ENCODE peak calls at places on chromosome 2, in eight cellular contexts. K, Z, E, O, B, J, X and I are unnamed samples.

GRCh38 chr2:129334696-129335095 is 644.8 kb upstream of the RAB6C start:
- DNase-seq in K (no peak), Z (peak; percentile 64), E (no peak), O (no peak), B (no peak), J (no peak), X (no peak), I (no peak)

GRCh38 chr2:29518988-29519925 is 402.1 kb downstream of the ALK start:
- DNase-seq in K (peak; percentile 89), Z (no peak), E (peak; percentile 65), O (peak; percentile 59), B (no peak), J (no peak), X (no peak), I (no peak)

GRCh38 chr2:207434903-207435302 is 94.9 kb upstream of the CREB1 start:
- DNase-seq in K (no peak), Z (no peak), E (no peak), O (no peak), B (no peak), J (no peak), X (no peak), I (no peak)

GRCh38 chr2:241617431-241618154 is 19.4 kb downstream of the THAP4 start:
- DNase-seq in K (no peak), Z (peak; percentile 71), E (no peak), O (no peak), B (no peak), J (no peak), X (peak; percentile 71), I (no peak)

GRCh38 chr2:216064014-216064630 is 17.5 kb downstream of the PECR start:
- DNase-seq in K (no peak), Z (no peak), E (no peak), O (no peak), B (no peak), J (no peak), X (no peak), I (no peak)

GRCh38 chr2:85133751-85134254 is 611 bp downstream of the TCF7L1 start:
- DNase-seq in K (no peak), Z (peak; percentile 61), E (peak; percentile 15), O (peak; percentile 50), B (peak; percentile 70), J (peak; percentile 33), X (peak; percentile 73), I (peak; percentile 57)

GRCh38 chr2:105111365-105112150 is 73.7 kb downstream of the MRPS9 start:
- DNase-seq in K (no peak), Z (no peak), E (no peak), O (no peak), B (no peak), J (no peak), X (no peak), I (no peak)

GRCh38 chr2:98514096-98514639 is 69.5 kb downstream of the INPP4A start:
- DNase-seq in K (no peak), Z (no peak), E (no peak), O (no peak), B (no peak), J (no peak), X (no peak), I (no peak)

GRCh38 chr2:24613154-24613814 is 122.2 kb downstream of the NCOA1 start:
- DNase-seq in K (no peak), Z (no peak), E (peak; percentile 75), O (no peak), B (no peak), J (no peak), X (peak; percentile 44), I (no peak)

GRCh38 chr2:14492920-14493503 is 139.5 kb upstream of the LRATD1 start:
- DNase-seq in K (peak; percentile 19), Z (no peak), E (peak; percentile 94), O (no peak), B (no peak), J (no peak), X (no peak), I (peak; percentile 87)

GRCh38 chr2:44932079-44932478 is 9.4 kb upstream of the SIX3 start:
- DNase-seq in K (no peak), Z (no peak), E (no peak), O (no peak), B (no peak), J (no peak), X (no peak), I (no peak)

GRCh38 chr2:235747868-235748144 is 254.0 kb downstream of the AGAP1 start:
- DNase-seq in K (no peak), Z (no peak), E (no peak), O (no peak), B (no peak), J (no peak), X (no peak), I (peak; percentile 87)

GRCh38 chr2:55620123-55620779 is 2.8 kb upstream of the PPP4R3B start:
- DNase-seq in K (no peak), Z (no peak), E (no peak), O (no peak), B (no peak), J (no peak), X (peak; percentile 23), I (no peak)
- TF ChIP-seq CTCF in K (peak; percentile 61), Z (no peak), E (peak; percentile 72), O (no peak), B (no peak), J (no peak), X (peak; percentile 47), I (peak; percentile 9)

GRCh38 chr2:187971893-187972292 is 319.8 kb upstream of the GULP1 start:
- DNase-seq in K (no peak), Z (no peak), E (no peak), O (no peak), B (no peak), J (no peak), X (no peak), I (no peak)
- TF ChIP-seq CTCF in K (peak; percentile 36), Z (no peak), E (peak; percentile 26), O (no peak), B (no peak), J (no peak), X (no peak), I (no peak)

DNA sequence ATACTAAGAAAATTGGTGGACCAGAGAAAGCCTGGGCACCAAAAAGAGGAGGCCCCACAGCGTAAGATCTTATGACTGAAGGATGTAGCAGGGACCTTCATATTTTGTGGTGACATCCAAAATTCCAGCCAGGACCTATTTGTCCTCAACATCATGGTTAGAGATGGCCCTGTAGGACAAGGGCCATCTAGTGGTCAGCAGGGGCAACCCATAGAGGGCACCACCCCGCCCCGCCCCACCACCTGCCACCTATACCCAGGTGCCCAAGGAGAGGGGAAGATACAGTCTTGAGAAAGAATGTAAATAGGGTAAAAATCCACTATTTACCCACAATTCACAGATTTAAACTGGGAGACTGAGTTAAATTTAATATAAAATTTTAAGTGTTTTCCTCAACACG is 59.6 kb upstream of the TMEM163 start:
- DNase-seq in K (no peak), Z (no peak), E (no peak), O (no peak), B (no peak), J (peak; percentile 30), X (no peak), I (no peak)
- TF ChIP-seq CTCF in K (peak; percentile 74), Z (no peak), E (peak; percentile 71), O (no peak), B (no peak), J (no peak), X (peak; percentile 20), I (no peak)

DNA sequence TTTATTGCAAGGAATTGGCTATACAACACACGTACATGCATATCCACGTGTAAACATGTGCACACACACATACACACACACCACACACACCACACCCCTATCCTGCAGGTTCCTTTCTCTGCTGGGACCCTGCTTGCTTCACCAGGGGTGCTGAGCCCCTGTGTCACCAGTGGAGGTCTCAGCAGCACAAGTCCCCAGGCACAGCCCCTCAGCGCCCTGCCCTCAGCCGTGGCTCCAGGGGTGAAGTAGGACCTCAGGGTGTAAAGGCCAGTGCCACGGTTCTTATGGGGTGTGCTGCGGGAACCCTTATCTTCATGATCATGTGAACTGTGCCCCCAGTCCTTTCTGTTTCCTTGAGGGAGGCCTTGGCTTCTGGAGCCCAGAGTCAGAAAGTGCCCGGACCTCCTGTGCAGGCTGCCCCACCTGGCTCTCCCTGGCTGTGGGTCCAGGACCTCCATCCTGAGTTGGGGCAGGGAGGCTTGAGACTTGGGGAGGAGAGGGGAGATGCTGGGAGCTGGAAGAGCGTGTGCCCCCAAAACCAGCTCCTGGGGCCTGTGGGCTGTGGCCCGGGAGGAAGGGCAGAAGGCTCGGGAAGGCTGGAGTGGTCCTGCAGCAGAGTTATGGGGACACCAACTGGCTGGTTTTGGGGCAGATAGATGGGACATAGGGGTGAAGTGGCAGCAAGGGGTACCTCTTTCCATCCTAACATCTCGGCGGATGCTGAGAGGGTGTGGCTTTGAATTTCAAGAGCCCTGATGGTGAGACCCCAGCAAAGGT is 20.3 kb upstream of the KLF11 start:
- DNase-seq in K (no peak), Z (peak; percentile 8), E (no peak), O (no peak), B (no peak), J (no peak), X (no peak), I (no peak)
- TF ChIP-seq CTCF in K (peak; percentile 16), Z (no peak), E (peak; percentile 36), O (no peak), B (no peak), J (no peak), X (no peak), I (no peak)

GRCh38 chr2:55063713-55064323 is 13.6 kb upstream of the RTN4 start:
- DNase-seq in K (no peak), Z (no peak), E (no peak), O (no peak), B (no peak), J (no peak), X (no peak), I (no peak)
- TF ChIP-seq CTCF in K (peak; percentile 18), Z (no peak), E (peak; percentile 36), O (peak; percentile 2), B (no peak), J (no peak), X (no peak), I (no peak)

GRCh38 chr2:59754336-59754735 is 799.1 kb downstream of the BCL11A start:
- DNase-seq in K (no peak), Z (no peak), E (no peak), O (no peak), B (no peak), J (no peak), X (no peak), I (no peak)
- TF ChIP-seq CTCF in K (peak; percentile 27), Z (no peak), E (no peak), O (no peak), B (no peak), J (no peak), X (no peak), I (no peak)

GRCh38 chr2:162938387-162938786 is 99.8 kb upstream of the KCNH7 start:
- DNase-seq in K (no peak), Z (no peak), E (no peak), O (no peak), B (no peak), J (no peak), X (no peak), I (no peak)
- TF ChIP-seq CTCF in K (no peak), Z (no peak), E (no peak), O (no peak), B (no peak), J (no peak), X (no peak), I (no peak)